ENCODE peak calls at places on chromosomes 11 and 22, in seven cellular contexts. L, O, R, U, I, J and P are unnamed samples.

GRCh38 chr22:17243524-17243923 is 24.3 kb upstream of the ADA2 start:
- DNase-seq in I (no peak), O (no peak), U (peak), L (no peak), R (no peak), J (no peak), P (peak)

GRCh38 chr11:27882066-27882697 is 181.9 kb upstream of the BDNF start:
- DNase-seq in L (no peak), O (no peak), R (no peak), I (no peak), U (no peak), J (peak), P (no peak)

GRCh38 chr22:46233231-46233630 is 16.9 kb downstream of the CDPF1 start:
- DNase-seq in L (no peak), O (peak), U (no peak), I (no peak), J (peak), R (no peak), P (no peak)

GRCh38 chr11:70055444-70055843 is 22.7 kb upstream of the ANO1 start:
- DNase-seq in R (no peak), L (no peak), I (no peak), O (no peak), J (no peak), U (no peak), P (no peak)

GRCh38 chr11:129881570-129882170 is 13.7 kb downstream of the NFRKB start:
- DNase-seq in L (peak), J (peak), O (no peak), R (peak), I (no peak), U (peak), P (no peak)

GRCh38 chr11:121464352-121464946 is 11.7 kb upstream of the SORL1-AS1 start:
- DNase-seq in I (peak), O (peak), J (peak), L (peak), R (no peak), U (peak), P (no peak)

GRCh38 chr22:19691721-19692341 is 22.5 kb upstream of the SEPTIN5 start:
- DNase-seq in U (peak), O (no peak), R (peak), I (no peak), J (peak), L (peak), P (peak)

GRCh38 chr22:37137131-37137530 is 12.6 kb downstream of the IL2RB start:
- DNase-seq in J (no peak), L (no peak), I (no peak), O (no peak), R (no peak), U (no peak), P (no peak)

GRCh38 chr11:2877474-2877873 is 8.1 kb downstream of the CDKN1C start:
- DNase-seq in U (no peak), O (no peak), I (no peak), J (no peak), R (no peak), L (no peak), P (no peak)

GRCh38 chr11:832529-833113 is at the start of gene CD151:
- DNase-seq in J (peak), O (peak), R (peak), I (no peak), L (no peak), U (no peak), P (no peak)

GRCh38 chr22:28802595-28803087 is 2.3 kb upstream of the XBP1 start:
- DNase-seq in J (no peak), L (no peak), R (no peak), I (no peak), O (no peak), U (no peak), P (no peak)

GRCh38 chr11:85682330-85683305 is 3.4 kb downstream of the CCDC89 start:
- DNase-seq in R (no peak), I (peak), U (no peak), L (peak), J (peak), O (peak), P (no peak)

GRCh38 chr11:5666396-5666780 is 18.5 kb downstream of the TRIM5 start:
- DNase-seq in J (peak), L (no peak), O (no peak), U (no peak), I (no peak), R (no peak), P (no peak)

GRCh38 chr11:14125529-14125928 is 163.0 kb downstream of the SPON1 start:
- DNase-seq in J (no peak), U (peak), O (no peak), I (no peak), L (no peak), R (no peak), P (peak)

GRCh38 chr11:62851807-62852522 is 12.6 kb upstream of the WDR74 start:
- DNase-seq in U (no peak), J (no peak), L (no peak), R (peak), I (no peak), O (no peak), P (no peak)

GRCh38 chr11:1935156-1936071 is 11.7 kb upstream of the MRPL23 start:
- DNase-seq in L (no peak), J (no peak), U (no peak), I (no peak), R (no peak), O (peak), P (no peak)

GRCh38 chr22:46432164-46433068 is 96.9 kb downstream of the TRMU start:
- DNase-seq in L (no peak), O (no peak), R (no peak), I (no peak), U (no peak), J (no peak), P (no peak)

GRCh38 chr11:108975641-108976071 is 310.8 kb downstream of the DDX10 start:
- DNase-seq in O (no peak), L (no peak), J (no peak), I (no peak), U (no peak), R (no peak), P (no peak)

GRCh38 chr11:130561441-130561881 is 113.0 kb downstream of the ADAMTS15 start:
- DNase-seq in L (no peak), R (no peak), O (no peak), I (no peak), J (peak), U (no peak), P (no peak)

GRCh38 chr11:57761301-57762234 is at the start of gene CTNND1:
- DNase-seq in U (peak), R (peak), O (peak), I (peak), J (peak), L (peak), P (peak)

GRCh38 chr22:25774575-25775026 is 32.6 kb downstream of the MYO18B start:
- DNase-seq in U (no peak), O (no peak), L (no peak), J (no peak), R (peak), I (no peak), P (no peak)

GRCh38 chr11:67277231-67277961 is 11.1 kb downstream of the GRK2 start:
- DNase-seq in L (no peak), U (no peak), J (peak), R (peak), O (peak), I (peak), P (no peak)

GRCh38 chr11:129190087-129190486 is 2.0 kb downstream of the ARHGAP32 start:
- DNase-seq in I (no peak), R (no peak), L (peak), J (no peak), U (no peak), O (no peak), P (peak)

GRCh38 chr22:31343235-31344191 is 2.6 kb downstream of the PATZ1 start:
- DNase-seq in L (no peak), R (peak), I (peak), J (peak), U (peak), O (peak), P (no peak)

GRCh38 chr22:50341977-50342650 is 1.0 kb upstream of the PPP6R2 start:
- DNase-seq in O (peak), J (peak), U (peak), R (peak), I (peak), L (peak), P (no peak)

GRCh38 chr22:43798492-43798891 is 13.6 kb downstream of the EFCAB6 start:
- DNase-seq in J (peak), I (no peak), U (no peak), R (no peak), O (no peak), L (no peak), P (no peak)

GRCh38 chr11:46537121-46537520 is 56.7 kb downstream of the AMBRA1 start:
- DNase-seq in O (no peak), L (no peak), R (peak), I (no peak), J (peak), U (no peak), P (no peak)

GRCh38 chr11:125341676-125342075 is 154.4 kb downstream of the FEZ1 start:
- DNase-seq in O (no peak), J (no peak), I (no peak), R (no peak), L (no peak), U (no peak), P (no peak)

GRCh38 chr22:16608931-16609330 is 16.3 kb upstream of the CCT8L2 start:
- DNase-seq in O (no peak), R (peak), L (no peak), U (no peak), J (no peak), I (no peak), P (no peak)

GRCh38 chr22:42769574-42770447 is 49.1 kb upstream of the A4GALT start:
- DNase-seq in U (no peak), L (no peak), O (peak), J (peak), R (no peak), I (peak), P (no peak)

GRCh38 chr11:73470036-73470624 is 93.9 kb downstream of the RELT start:
- DNase-seq in O (no peak), I (no peak), R (no peak), L (no peak), U (no peak), J (no peak), P (no peak)

GRCh38 chr11:76172583-76172982 is 33.7 kb downstream of the WNT11 start:
- DNase-seq in R (no peak), I (no peak), L (no peak), J (no peak), U (no peak), O (no peak), P (no peak)

GRCh38 chr11:133966924-133967598 is 10.3 kb upstream of the IGSF9B start:
- DNase-seq in J (no peak), I (peak), O (peak), R (peak), U (no peak), L (peak), P (no peak)

GRCh38 chr11:6414874-6415328 is 4.0 kb downstream of the APBB1 start:
- DNase-seq in R (no peak), I (no peak), L (no peak), U (no peak), O (no peak), J (no peak), P (no peak)

GRCh38 chr11:46625406-46625805 is 8.1 kb downstream of the ATG13 start:
- DNase-seq in J (no peak), R (peak), L (no peak), O (no peak), I (no peak), U (no peak), P (no peak)

DNA sequence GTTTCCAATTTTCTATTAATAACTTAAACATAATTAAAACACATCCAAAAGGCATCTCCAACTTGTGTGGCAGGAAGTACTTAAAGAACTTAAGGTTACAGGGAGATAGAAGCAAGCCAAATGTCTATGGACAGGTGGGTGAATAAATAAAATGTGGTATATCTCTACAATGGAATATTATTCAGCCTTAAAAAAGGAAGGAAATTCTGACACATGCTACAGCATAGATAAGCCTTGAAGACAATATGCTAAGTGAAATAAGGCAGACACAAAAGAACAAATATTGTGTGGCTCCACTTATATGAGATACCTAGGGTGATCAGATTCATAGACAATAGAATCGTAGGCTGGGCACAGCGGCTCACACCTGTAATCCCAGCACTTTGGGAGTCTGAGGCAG is 109.6 kb downstream of the WT1 start:
- DNase-seq in U (no peak), I (no peak), J (no peak), L (no peak), O (no peak), R (no peak), P (no peak)
- H3K27ac ChIP-seq in U (no peak), I (no peak), J (no peak), L (no peak), O (no peak), R (no peak), P (no peak)

GRCh38 chr11:94814238-94814976 is 46.3 kb downstream of the AMOTL1 start:
- DNase-seq in U (no peak), I (no peak), L (no peak), O (no peak), R (no peak), J (no peak), P (no peak)
- H3K27ac ChIP-seq in U (no peak), I (no peak), L (no peak), O (no peak), R (no peak), J (peak), P (no peak)

DNA sequence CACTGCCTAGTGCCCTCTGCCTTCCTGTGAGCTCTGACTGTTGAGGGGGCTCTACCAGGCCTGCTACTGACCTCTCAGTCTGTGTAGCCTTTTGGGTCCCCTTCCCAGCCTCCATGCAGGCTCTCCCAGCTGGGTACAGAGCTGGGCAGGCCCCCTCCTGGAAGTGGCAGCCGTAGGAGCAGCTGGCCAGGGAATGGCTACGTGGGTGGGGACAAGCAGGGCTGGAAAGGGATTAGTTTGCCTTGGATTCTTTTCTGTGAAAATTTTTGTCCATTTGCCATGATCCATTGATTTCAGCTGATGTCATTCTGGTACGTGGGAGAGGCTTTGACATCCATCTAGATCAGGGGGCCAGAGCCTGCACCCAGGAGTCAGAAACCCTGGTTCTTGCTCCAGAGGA is 23.9 kb upstream of the NECTIN1 start:
- DNase-seq in J (no peak), I (no peak), R (no peak), L (no peak), O (no peak), U (no peak), P (no peak)
- H3K27ac ChIP-seq in J (no peak), I (no peak), R (no peak), L (no peak), O (no peak), U (no peak), P (no peak)

GRCh38 chr22:26893034-26893710 is 235.8 kb downstream of the MIAT start:
- DNase-seq in O (no peak), R (peak), U (no peak), L (no peak), I (no peak), J (no peak), P (no peak)

GRCh38 chr22:26889794-26890193 is 232.4 kb downstream of the MIAT start:
- DNase-seq in J (no peak), L (no peak), O (no peak), R (no peak), I (no peak), U (no peak), P (no peak)

GRCh38 chr22:26892401-26893033 is 235.1 kb downstream of the MIAT start:
- DNase-seq in L (no peak), O (peak), J (no peak), R (no peak), I (peak), U (no peak), P (no peak)

GRCh38 chr22:26890870-26891269 is 233.5 kb downstream of the MIAT start:
- DNase-seq in U (no peak), O (no peak), I (no peak), J (no peak), L (no peak), R (peak), P (no peak)

GRCh38 chr22:26891431-26891830 is 234.0 kb downstream of the MIAT start:
- DNase-seq in I (no peak), L (no peak), O (no peak), U (no peak), J (peak), R (no peak), P (no peak)
- H3K27ac ChIP-seq in I (no peak), L (peak), O (no peak), U (no peak), J (no peak), R (no peak), P (no peak)